ENCODE peak calls at places on chromosomes 16 and 17, in four cellular contexts. One of them, this sample, is unnamed.
A peak's percentile ranks its signal among the peaks of the same experiment; 100 is the strongest.

GRCh38 chr17:75839942-75840778 is 4.0 kb downstream of the UNC13D start:
- DNase-seq in CD4-positive, CD25-positive, alpha-beta regulatory T cell: no peak
- DNase-seq in IMR-90: no peak
- DNase-seq in GM23248: no peak
- DNase-seq in this sample: no peak

GRCh38 chr17:80730739-80731138 is 186.1 kb downstream of the RPTOR start:
- DNase-seq in IMR-90: no peak
- DNase-seq in CD4-positive, CD25-positive, alpha-beta regulatory T cell: no peak
- DNase-seq in GM23248: no peak
- DNase-seq in this sample: no peak

GRCh38 chr17:40559016-40559853 is 6.0 kb downstream of the CCR7 start:
- DNase-seq in GM23248: peak; percentile 23
- DNase-seq in CD4-positive, CD25-positive, alpha-beta regulatory T cell: no peak
- DNase-seq in IMR-90: no peak
- DNase-seq in this sample: no peak

GRCh38 chr17:57972151-57972550 is 15.9 kb downstream of the VEZF1 start:
- DNase-seq in CD4-positive, CD25-positive, alpha-beta regulatory T cell: no peak
- DNase-seq in GM23248: no peak
- DNase-seq in IMR-90: no peak
- DNase-seq in this sample: no peak

GRCh38 chr17:5661486-5662125 is 77.3 kb upstream of the NLRP1 start:
- DNase-seq in CD4-positive, CD25-positive, alpha-beta regulatory T cell: no peak
- DNase-seq in GM23248: no peak
- DNase-seq in IMR-90: no peak
- DNase-seq in this sample: no peak

GRCh38 chr17:17200831-17201230 is 5.3 kb downstream of the PLD6 start:
- DNase-seq in IMR-90: peak; percentile 58
- DNase-seq in GM23248: no peak
- DNase-seq in CD4-positive, CD25-positive, alpha-beta regulatory T cell: no peak
- DNase-seq in this sample: no peak

GRCh38 chr16:56547120-56547948 is 17.5 kb upstream of the MT4 start:
- DNase-seq in IMR-90: peak; percentile 85
- DNase-seq in GM23248: peak; percentile 46
- DNase-seq in CD4-positive, CD25-positive, alpha-beta regulatory T cell: peak; percentile 13
- DNase-seq in this sample: peak; percentile 84

GRCh38 chr16:72172105-72173034 is at the start of gene PMFBP1:
- DNase-seq in GM23248: peak; percentile 92
- DNase-seq in IMR-90: peak; percentile 59
- DNase-seq in CD4-positive, CD25-positive, alpha-beta regulatory T cell: peak; percentile 36
- DNase-seq in this sample: peak; percentile 85

GRCh38 chr16:74813109-74813641 is 38.6 kb upstream of the FA2H start:
- DNase-seq in IMR-90: peak; percentile 55
- DNase-seq in GM23248: peak; percentile 80
- DNase-seq in CD4-positive, CD25-positive, alpha-beta regulatory T cell: peak; percentile 69
- DNase-seq in this sample: peak; percentile 75

GRCh38 chr16:17556276-17557052 is 85.7 kb upstream of the XYLT1 start:
- DNase-seq in CD4-positive, CD25-positive, alpha-beta regulatory T cell: peak; percentile 25
- DNase-seq in GM23248: peak; percentile 67
- DNase-seq in IMR-90: peak; percentile 33
- DNase-seq in this sample: peak; percentile 33

GRCh38 chr17:79557276-79557675 is 53.6 kb downstream of the RBFOX3 start:
- DNase-seq in IMR-90: no peak
- DNase-seq in GM23248: no peak
- DNase-seq in CD4-positive, CD25-positive, alpha-beta regulatory T cell: no peak
- DNase-seq in this sample: no peak

GRCh38 chr17:77849203-77849602 is 109.3 kb upstream of the TNRC6C start:
- DNase-seq in GM23248: no peak
- DNase-seq in IMR-90: no peak
- DNase-seq in CD4-positive, CD25-positive, alpha-beta regulatory T cell: no peak
- DNase-seq in this sample: no peak

GRCh38 chr16:87328846-87329245 is 11.7 kb upstream of the C16orf95 start:
- DNase-seq in CD4-positive, CD25-positive, alpha-beta regulatory T cell: no peak
- DNase-seq in GM23248: no peak
- DNase-seq in IMR-90: no peak
- DNase-seq in this sample: peak; percentile 44

GRCh38 chr16:88560722-88561484 is 9.3 kb upstream of the ZC3H18 start:
- DNase-seq in GM23248: peak; percentile 48
- DNase-seq in CD4-positive, CD25-positive, alpha-beta regulatory T cell: no peak
- DNase-seq in IMR-90: peak; percentile 30
- DNase-seq in this sample: peak; percentile 54

GRCh38 chr17:77072670-77073069 is 68.1 kb upstream of the SEC14L1 start:
- DNase-seq in IMR-90: no peak
- DNase-seq in GM23248: no peak
- DNase-seq in CD4-positive, CD25-positive, alpha-beta regulatory T cell: no peak
- DNase-seq in this sample: no peak

GRCh38 chr16:53545433-53545832 is 42.4 kb upstream of the AKTIP start:
- DNase-seq in CD4-positive, CD25-positive, alpha-beta regulatory T cell: peak; percentile 61
- DNase-seq in IMR-90: no peak
- DNase-seq in GM23248: no peak
- DNase-seq in this sample: no peak

GRCh38 chr17:51322390-51323029 is 62.2 kb downstream of the UTP18 start:
- DNase-seq in CD4-positive, CD25-positive, alpha-beta regulatory T cell: peak; percentile 57
- DNase-seq in GM23248: peak; percentile 46
- DNase-seq in IMR-90: peak; percentile 7
- DNase-seq in this sample: peak; percentile 45

GRCh38 chr17:32258383-32259121 is 7.1 kb upstream of the RHBDL3 start:
- DNase-seq in GM23248: no peak
- DNase-seq in IMR-90: no peak
- DNase-seq in CD4-positive, CD25-positive, alpha-beta regulatory T cell: no peak
- DNase-seq in this sample: no peak

DNA sequence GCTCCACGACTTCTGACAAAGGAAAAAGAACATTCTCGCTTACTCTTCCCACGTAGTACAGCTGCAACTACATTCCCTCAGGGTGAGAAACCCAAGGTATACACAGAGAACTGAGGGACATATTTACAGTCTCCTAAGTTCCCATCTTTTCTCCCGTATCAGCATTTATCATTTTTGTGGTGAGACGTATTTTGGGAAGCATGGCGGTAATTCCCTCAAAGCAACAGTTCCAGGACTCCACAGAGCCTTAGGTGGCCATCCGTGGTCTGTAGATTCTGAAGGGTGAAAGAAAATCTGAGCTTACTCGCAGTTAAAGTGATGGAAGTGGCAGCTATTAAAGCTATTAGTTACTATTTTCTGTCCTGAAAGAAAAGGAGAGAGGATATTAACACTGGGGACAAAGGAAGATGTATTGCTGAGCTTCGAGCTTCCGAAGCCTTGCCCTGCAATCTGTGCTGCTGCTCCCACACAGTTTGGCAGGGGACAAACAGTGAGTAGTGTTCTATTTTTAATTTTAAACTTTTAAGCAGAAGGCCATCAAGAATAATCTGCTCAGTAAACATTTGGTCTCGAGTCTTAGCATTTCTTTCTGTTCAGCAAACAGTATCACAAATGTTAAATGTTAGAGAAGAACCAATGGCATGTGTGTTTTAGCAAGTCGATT is 1296.1 kb downstream of the CDH8 start:
- DNase-seq in GM23248: no peak
- DNase-seq in IMR-90: no peak
- DNase-seq in CD4-positive, CD25-positive, alpha-beta regulatory T cell: no peak
- DNase-seq in this sample: no peak
- H3K4me3 ChIP-seq in GM23248: no peak overlapping the region
- H3K4me3 ChIP-seq in IMR-90: no peak overlapping the region
- H3K4me3 ChIP-seq in CD4-positive, CD25-positive, alpha-beta regulatory T cell: no peak overlapping the region
- H3K4me3 ChIP-seq in this sample: no peak overlapping the region

DNA sequence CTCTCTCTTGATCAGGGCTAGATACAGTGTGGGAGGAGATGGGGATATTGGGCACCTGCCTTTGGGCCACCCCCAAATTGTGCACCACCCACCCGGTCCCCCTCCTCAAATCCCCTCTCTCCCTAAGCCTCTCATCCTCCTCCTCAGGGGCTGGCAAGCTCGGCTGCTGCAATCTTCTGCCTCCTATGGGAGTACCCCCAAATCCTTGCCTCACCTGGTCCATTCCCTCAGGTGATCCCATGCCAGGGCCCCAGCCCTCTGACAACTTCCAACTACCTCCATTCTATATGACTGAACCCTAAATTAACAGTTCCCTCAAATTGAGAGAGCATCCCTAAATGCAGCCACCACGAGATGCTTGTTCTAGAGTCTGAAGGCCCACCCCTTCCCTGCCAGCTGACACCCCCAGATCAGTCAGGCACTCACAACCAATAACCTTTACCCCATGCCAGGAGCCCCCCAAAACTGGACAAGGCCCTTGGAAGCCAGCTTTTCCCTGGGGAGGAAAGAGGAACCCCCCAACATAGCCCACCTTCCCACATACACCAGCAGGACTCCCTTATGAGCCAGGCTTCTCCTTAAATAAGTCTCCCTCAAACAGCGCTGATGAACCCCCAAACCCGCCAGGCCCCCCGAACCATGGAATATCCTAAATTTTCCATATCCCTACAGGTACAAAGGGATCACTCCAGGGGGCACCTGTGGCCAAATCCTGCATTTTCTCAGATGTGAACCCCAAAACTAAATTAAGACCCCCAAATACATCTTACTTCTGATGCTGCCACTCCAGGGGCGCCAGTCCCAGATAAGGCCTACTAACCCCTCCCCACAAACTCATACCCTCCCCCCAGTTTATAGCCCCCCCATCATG is 3.2 kb downstream of the DLG4 start:
- DNase-seq in CD4-positive, CD25-positive, alpha-beta regulatory T cell: no peak
- DNase-seq in IMR-90: no peak
- DNase-seq in GM23248: peak; percentile 28
- DNase-seq in this sample: no peak
- H3K4me3 ChIP-seq in CD4-positive, CD25-positive, alpha-beta regulatory T cell: no peak overlapping the region
- H3K4me3 ChIP-seq in IMR-90: peak overlapping the region; percentile 55
- H3K4me3 ChIP-seq in GM23248: peak overlapping the region; percentile 87
- H3K4me3 ChIP-seq in this sample: peak overlapping the region; percentile 42

DNA sequence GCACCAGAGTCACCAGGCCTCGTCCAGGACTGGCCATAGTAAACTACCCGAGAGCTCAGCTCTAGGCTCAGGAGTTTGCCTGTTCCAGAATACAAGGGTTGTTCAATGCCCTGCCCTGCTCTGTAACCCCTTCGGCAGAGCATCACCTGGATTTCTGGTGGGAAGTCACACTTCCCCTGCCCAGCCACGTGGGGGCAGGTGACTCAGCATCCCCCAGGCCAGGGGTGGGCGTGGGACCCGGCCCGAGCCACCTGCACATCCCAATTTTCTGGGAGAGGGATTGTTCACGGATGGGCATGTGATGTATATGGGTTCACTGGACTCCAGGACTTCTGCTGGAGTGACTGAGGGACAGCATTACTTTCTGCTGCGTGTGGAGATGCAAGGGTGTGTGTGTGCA is 25.8 kb downstream of the COX4I1 start:
- DNase-seq in IMR-90: no peak
- DNase-seq in CD4-positive, CD25-positive, alpha-beta regulatory T cell: no peak
- DNase-seq in GM23248: no peak
- DNase-seq in this sample: no peak
- H3K4me3 ChIP-seq in IMR-90: no peak overlapping the region
- H3K4me3 ChIP-seq in CD4-positive, CD25-positive, alpha-beta regulatory T cell: no peak overlapping the region
- H3K4me3 ChIP-seq in GM23248: no peak overlapping the region
- H3K4me3 ChIP-seq in this sample: no peak overlapping the region

DNA sequence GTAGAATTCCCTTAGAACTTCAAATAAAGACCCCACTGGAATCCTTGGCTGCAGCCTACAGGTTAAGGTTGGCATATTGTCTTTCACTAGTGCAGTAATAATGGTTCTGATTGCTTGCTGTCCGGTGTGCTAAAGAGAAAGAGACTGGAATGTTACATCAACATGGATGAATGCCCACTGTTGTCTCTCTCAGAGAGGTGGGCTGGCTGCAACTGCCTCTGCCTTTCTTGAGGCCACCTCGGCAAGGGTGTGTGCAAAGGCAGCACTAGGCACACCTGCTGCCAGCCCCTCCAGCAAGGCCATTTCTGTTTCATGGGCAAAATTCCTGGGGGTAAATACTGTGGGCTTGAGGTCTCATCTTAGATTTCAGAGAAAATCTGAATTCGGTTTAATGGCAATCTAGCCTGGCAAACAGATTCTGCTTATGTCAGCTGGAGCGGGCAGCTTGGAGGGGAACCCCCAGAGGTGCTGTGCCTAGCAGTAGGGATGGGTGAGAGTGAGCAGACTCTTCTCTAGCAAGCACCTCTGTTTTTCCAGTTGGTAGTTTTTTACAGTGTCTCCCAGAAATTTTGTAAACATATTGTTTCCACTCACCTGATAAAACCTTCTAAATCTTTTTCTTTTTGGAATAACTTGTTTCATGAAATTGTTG is 54.0 kb downstream of the MRTFB start:
- DNase-seq in GM23248: no peak
- DNase-seq in CD4-positive, CD25-positive, alpha-beta regulatory T cell: no peak
- DNase-seq in IMR-90: no peak
- DNase-seq in this sample: no peak
- H3K4me3 ChIP-seq in GM23248: no peak overlapping the region
- H3K4me3 ChIP-seq in CD4-positive, CD25-positive, alpha-beta regulatory T cell: no peak overlapping the region
- H3K4me3 ChIP-seq in IMR-90: no peak overlapping the region
- H3K4me3 ChIP-seq in this sample: no peak overlapping the region

GRCh38 chr17:35448214-35448898 is at the start of gene SLFN13:
- DNase-seq in GM23248: peak; percentile 59
- DNase-seq in CD4-positive, CD25-positive, alpha-beta regulatory T cell: peak; percentile 88
- DNase-seq in IMR-90: peak; percentile 64
- DNase-seq in this sample: peak; percentile 85

GRCh38 chr17:35448899-35449227 is 297 bp upstream of the SLFN13 start:
- DNase-seq in CD4-positive, CD25-positive, alpha-beta regulatory T cell: no peak
- DNase-seq in IMR-90: no peak
- DNase-seq in GM23248: no peak
- DNase-seq in this sample: no peak

GRCh38 chr17:35447494-35447893 is 1.1 kb downstream of the SLFN13 start:
- DNase-seq in CD4-positive, CD25-positive, alpha-beta regulatory T cell: no peak
- DNase-seq in IMR-90: no peak
- DNase-seq in GM23248: no peak
- DNase-seq in this sample: no peak

GRCh38 chr17:35449371-35449931 is 885 bp upstream of the SLFN13 start:
- DNase-seq in IMR-90: no peak
- DNase-seq in CD4-positive, CD25-positive, alpha-beta regulatory T cell: no peak
- DNase-seq in GM23248: peak; percentile 63
- DNase-seq in this sample: no peak
- H3K4me3 ChIP-seq in IMR-90: no peak overlapping the region
- H3K4me3 ChIP-seq in CD4-positive, CD25-positive, alpha-beta regulatory T cell: no peak overlapping the region
- H3K4me3 ChIP-seq in GM23248: peak overlapping the region; percentile 39
- H3K4me3 ChIP-seq in this sample: no peak overlapping the region

DNA sequence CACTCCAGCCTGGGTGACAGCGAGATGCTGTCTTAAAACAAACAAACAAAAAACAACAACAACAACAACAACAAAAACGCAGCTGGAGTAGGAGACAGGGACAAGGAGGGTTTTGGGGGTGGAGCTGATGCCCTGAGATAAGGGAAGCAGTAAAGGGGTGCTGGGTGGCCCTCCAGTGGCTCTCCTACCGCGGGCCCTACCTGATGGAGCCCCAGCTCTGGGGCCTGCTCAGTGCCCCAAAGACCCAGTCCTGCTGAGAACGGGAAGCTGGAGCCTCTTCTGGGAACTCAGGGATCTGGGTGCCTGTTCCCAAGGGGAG is 21.3 kb upstream of the NAGS start:
- DNase-seq in IMR-90: no peak
- DNase-seq in CD4-positive, CD25-positive, alpha-beta regulatory T cell: no peak
- DNase-seq in GM23248: no peak
- DNase-seq in this sample: no peak
- H3K4me3 ChIP-seq in IMR-90: no peak overlapping the region
- H3K4me3 ChIP-seq in CD4-positive, CD25-positive, alpha-beta regulatory T cell: no peak overlapping the region
- H3K4me3 ChIP-seq in GM23248: no peak overlapping the region
- H3K4me3 ChIP-seq in this sample: no peak overlapping the region